ENCODE peak calls at places on chromosomes 2 and 18, in eight cellular contexts. One of them, this sample, is unnamed.

GRCh38 chr2:234495076-234495800 is 1.6 kb downstream of the ARL4C start:
- DNase-seq in tibial nerve: no peak
- DNase-seq in aorta: peak; percentile 49
- DNase-seq in CD8-positive, alpha-beta T cell: peak; percentile 60
- DNase-seq in bronchial epithelial cell: no peak
- DNase-seq in spleen: peak; percentile 80
- DNase-seq in A673: no peak
- DNase-seq in prostate gland: peak; percentile 18
- DNase-seq in this sample: no peak

GRCh38 chr2:175037941-175038340 is 32.8 kb upstream of the CHN1 start:
- DNase-seq in tibial nerve: no peak
- DNase-seq in CD8-positive, alpha-beta T cell: no peak
- DNase-seq in prostate gland: no peak
- DNase-seq in bronchial epithelial cell: no peak
- DNase-seq in spleen: no peak
- DNase-seq in aorta: no peak
- DNase-seq in A673: no peak
- DNase-seq in this sample: no peak

GRCh38 chr2:9950521-9951271 is 797 bp upstream of the GRHL1 start:
- DNase-seq in tibial nerve: no peak
- DNase-seq in bronchial epithelial cell: no peak
- DNase-seq in A673: peak; percentile 49
- DNase-seq in aorta: no peak
- DNase-seq in prostate gland: no peak
- DNase-seq in CD8-positive, alpha-beta T cell: peak; percentile 49
- DNase-seq in spleen: peak; percentile 91
- DNase-seq in this sample: peak; percentile 65

GRCh38 chr2:165803123-165803760 is 9.2 kb upstream of the GALNT3 start:
- DNase-seq in CD8-positive, alpha-beta T cell: no peak
- DNase-seq in tibial nerve: no peak
- DNase-seq in aorta: no peak
- DNase-seq in prostate gland: peak; percentile 24
- DNase-seq in A673: no peak
- DNase-seq in bronchial epithelial cell: no peak
- DNase-seq in spleen: no peak
- DNase-seq in this sample: no peak

GRCh38 chr2:182672471-182673165 is 43.4 kb upstream of the DNAJC10 start:
- DNase-seq in bronchial epithelial cell: peak; percentile 73
- DNase-seq in CD8-positive, alpha-beta T cell: no peak
- DNase-seq in prostate gland: no peak
- DNase-seq in tibial nerve: no peak
- DNase-seq in A673: peak; percentile 41
- DNase-seq in aorta: no peak
- DNase-seq in spleen: no peak
- DNase-seq in this sample: no peak

GRCh38 chr2:221750317-221750716 is 178.2 kb upstream of the EPHA4 start:
- DNase-seq in spleen: no peak
- DNase-seq in tibial nerve: no peak
- DNase-seq in prostate gland: no peak
- DNase-seq in aorta: no peak
- DNase-seq in bronchial epithelial cell: peak; percentile 15
- DNase-seq in CD8-positive, alpha-beta T cell: no peak
- DNase-seq in A673: no peak
- DNase-seq in this sample: no peak

GRCh38 chr2:96501471-96501874 is 3.7 kb downstream of the NEURL3 start:
- DNase-seq in CD8-positive, alpha-beta T cell: no peak
- DNase-seq in A673: no peak
- DNase-seq in tibial nerve: no peak
- DNase-seq in spleen: peak; percentile 75
- DNase-seq in aorta: no peak
- DNase-seq in prostate gland: no peak
- DNase-seq in bronchial epithelial cell: no peak
- DNase-seq in this sample: no peak

GRCh38 chr18:11994346-11994707 is 13.0 kb downstream of the IMPA2 start:
- DNase-seq in A673: no peak
- DNase-seq in bronchial epithelial cell: peak; percentile 66
- DNase-seq in tibial nerve: no peak
- DNase-seq in aorta: peak; percentile 56
- DNase-seq in spleen: peak; percentile 55
- DNase-seq in CD8-positive, alpha-beta T cell: no peak
- DNase-seq in prostate gland: no peak
- DNase-seq in this sample: no peak

GRCh38 chr2:170815746-170816498 is 765 bp upstream of the GAD1 start:
- DNase-seq in A673: peak; percentile 83
- DNase-seq in aorta: no peak
- DNase-seq in tibial nerve: peak; percentile 53
- DNase-seq in bronchial epithelial cell: peak; percentile 33
- DNase-seq in spleen: peak; percentile 81
- DNase-seq in prostate gland: peak; percentile 64
- DNase-seq in CD8-positive, alpha-beta T cell: peak; percentile 70
- DNase-seq in this sample: peak; percentile 63

GRCh38 chr18:50424877-50425690 is 50.2 kb downstream of the SKA1 start:
- DNase-seq in A673: peak; percentile 15
- DNase-seq in CD8-positive, alpha-beta T cell: no peak
- DNase-seq in tibial nerve: no peak
- DNase-seq in aorta: no peak
- DNase-seq in spleen: no peak
- DNase-seq in prostate gland: no peak
- DNase-seq in bronchial epithelial cell: peak; percentile 79
- DNase-seq in this sample: no peak

GRCh38 chr2:9319338-9319715 is 104.0 kb downstream of the ITGB1BP1 start:
- DNase-seq in A673: no peak
- DNase-seq in tibial nerve: no peak
- DNase-seq in CD8-positive, alpha-beta T cell: no peak
- DNase-seq in bronchial epithelial cell: no peak
- DNase-seq in spleen: no peak
- DNase-seq in prostate gland: no peak
- DNase-seq in aorta: no peak
- DNase-seq in this sample: no peak

GRCh38 chr2:41711736-41712135 is 336.1 kb upstream of the PKDCC start:
- DNase-seq in A673: no peak
- DNase-seq in CD8-positive, alpha-beta T cell: no peak
- DNase-seq in bronchial epithelial cell: no peak
- DNase-seq in prostate gland: no peak
- DNase-seq in tibial nerve: no peak
- DNase-seq in aorta: no peak
- DNase-seq in spleen: no peak
- DNase-seq in this sample: no peak

GRCh38 chr2:191167766-191168165 is 17.0 kb upstream of the STAT4 start:
- DNase-seq in bronchial epithelial cell: peak; percentile 71
- DNase-seq in CD8-positive, alpha-beta T cell: no peak
- DNase-seq in A673: peak; percentile 56
- DNase-seq in spleen: no peak
- DNase-seq in aorta: no peak
- DNase-seq in tibial nerve: peak; percentile 71
- DNase-seq in prostate gland: no peak
- DNase-seq in this sample: no peak

GRCh38 chr2:239596792-239597191 is 196.0 kb upstream of the HDAC4 start:
- DNase-seq in A673: no peak
- DNase-seq in aorta: no peak
- DNase-seq in prostate gland: no peak
- DNase-seq in spleen: peak; percentile 40
- DNase-seq in bronchial epithelial cell: no peak
- DNase-seq in CD8-positive, alpha-beta T cell: no peak
- DNase-seq in tibial nerve: no peak
- DNase-seq in this sample: no peak

GRCh38 chr2:28152585-28153284 is 239.9 kb upstream of the FOSL2 start:
- DNase-seq in CD8-positive, alpha-beta T cell: no peak
- DNase-seq in prostate gland: no peak
- DNase-seq in tibial nerve: no peak
- DNase-seq in bronchial epithelial cell: peak; percentile 84
- DNase-seq in aorta: no peak
- DNase-seq in spleen: no peak
- DNase-seq in A673: no peak
- DNase-seq in this sample: no peak

GRCh38 chr18:44680271-44681038 is at the start of gene SETBP1:
- DNase-seq in A673: peak; percentile 60
- DNase-seq in tibial nerve: peak; percentile 69
- DNase-seq in aorta: peak; percentile 85
- DNase-seq in bronchial epithelial cell: peak; percentile 71
- DNase-seq in prostate gland: peak; percentile 66
- DNase-seq in spleen: peak; percentile 91
- DNase-seq in CD8-positive, alpha-beta T cell: peak; percentile 6
- DNase-seq in this sample: peak; percentile 81

GRCh38 chr2:43184339-43184895 is 42.0 kb downstream of the ZFP36L2 start:
- DNase-seq in A673: no peak
- DNase-seq in aorta: no peak
- DNase-seq in tibial nerve: no peak
- DNase-seq in prostate gland: no peak
- DNase-seq in bronchial epithelial cell: peak; percentile 99
- DNase-seq in CD8-positive, alpha-beta T cell: peak; percentile 40
- DNase-seq in spleen: no peak
- DNase-seq in this sample: peak; percentile 87

GRCh38 chr2:42045956-42046748 is 1.7 kb upstream of the PKDCC start:
- DNase-seq in aorta: no peak
- DNase-seq in CD8-positive, alpha-beta T cell: no peak
- DNase-seq in prostate gland: no peak
- DNase-seq in spleen: no peak
- DNase-seq in tibial nerve: no peak
- DNase-seq in A673: no peak
- DNase-seq in bronchial epithelial cell: no peak
- DNase-seq in this sample: peak; percentile 45

GRCh38 chr2:48852938-48853337 is 97.4 kb upstream of the LHCGR start:
- DNase-seq in aorta: no peak
- DNase-seq in bronchial epithelial cell: no peak
- DNase-seq in spleen: no peak
- DNase-seq in A673: no peak
- DNase-seq in prostate gland: no peak
- DNase-seq in CD8-positive, alpha-beta T cell: no peak
- DNase-seq in tibial nerve: no peak
- DNase-seq in this sample: no peak

GRCh38 chr2:218964041-218964771 is 4.7 kb downstream of the CDK5R2 start:
- DNase-seq in bronchial epithelial cell: peak; percentile 91
- DNase-seq in spleen: no peak
- DNase-seq in prostate gland: no peak
- DNase-seq in A673: no peak
- DNase-seq in tibial nerve: no peak
- DNase-seq in CD8-positive, alpha-beta T cell: no peak
- DNase-seq in aorta: no peak
- DNase-seq in this sample: peak; percentile 7

GRCh38 chr2:236546561-236546961 is 23.1 kb upstream of the ACKR3 start:
- DNase-seq in A673: no peak
- DNase-seq in tibial nerve: no peak
- DNase-seq in aorta: no peak
- DNase-seq in CD8-positive, alpha-beta T cell: peak; percentile 35
- DNase-seq in prostate gland: no peak
- DNase-seq in bronchial epithelial cell: no peak
- DNase-seq in spleen: peak; percentile 85
- DNase-seq in this sample: peak; percentile 68

GRCh38 chr2:41932241-41933034 is 115.4 kb upstream of the PKDCC start:
- DNase-seq in prostate gland: no peak
- DNase-seq in spleen: no peak
- DNase-seq in aorta: peak; percentile 88
- DNase-seq in A673: no peak
- DNase-seq in tibial nerve: peak; percentile 88
- DNase-seq in CD8-positive, alpha-beta T cell: no peak
- DNase-seq in bronchial epithelial cell: no peak
- DNase-seq in this sample: peak; percentile 65

GRCh38 chr2:88809216-88809615 is 117.7 kb downstream of the RPIA start:
- DNase-seq in prostate gland: no peak
- DNase-seq in CD8-positive, alpha-beta T cell: no peak
- DNase-seq in tibial nerve: no peak
- DNase-seq in aorta: no peak
- DNase-seq in A673: no peak
- DNase-seq in bronchial epithelial cell: no peak
- DNase-seq in spleen: no peak
- DNase-seq in this sample: no peak
- H3K36me3 ChIP-seq in prostate gland: no peaks in the 10 kb centered on the region
- H3K36me3 ChIP-seq in CD8-positive, alpha-beta T cell: no peaks in the 10 kb centered on the region
- H3K36me3 ChIP-seq in tibial nerve: no peaks in the 10 kb centered on the region
- H3K36me3 ChIP-seq in aorta: no peaks in the 10 kb centered on the region
- H3K36me3 ChIP-seq in A673: no peaks in the 10 kb centered on the region
- H3K36me3 ChIP-seq in bronchial epithelial cell: no peaks in the 10 kb centered on the region
- H3K36me3 ChIP-seq in spleen: no peaks in the 10 kb centered on the region
- H3K36me3 ChIP-seq in this sample: no peaks in the 10 kb centered on the region

GRCh38 chr2:55918856-55919255 is 4.7 kb downstream of the EFEMP1 start:
- DNase-seq in CD8-positive, alpha-beta T cell: no peak
- DNase-seq in prostate gland: no peak
- DNase-seq in A673: no peak
- DNase-seq in bronchial epithelial cell: no peak
- DNase-seq in aorta: no peak
- DNase-seq in spleen: no peak
- DNase-seq in tibial nerve: no peak
- DNase-seq in this sample: no peak
- H3K36me3 ChIP-seq in CD8-positive, alpha-beta T cell: no peaks in the 10 kb centered on the region
- H3K36me3 ChIP-seq in prostate gland: no peaks in the 10 kb centered on the region
- H3K36me3 ChIP-seq in A673: no peaks in the 10 kb centered on the region
- H3K36me3 ChIP-seq in bronchial epithelial cell: peaks cover 8% of the 10 kb centered on the region
- H3K36me3 ChIP-seq in aorta: peaks cover 2% of the 10 kb centered on the region
- H3K36me3 ChIP-seq in spleen: no peaks in the 10 kb centered on the region
- H3K36me3 ChIP-seq in tibial nerve: peaks cover 6% of the 10 kb centered on the region
- H3K36me3 ChIP-seq in this sample: no peaks in the 10 kb centered on the region

DNA sequence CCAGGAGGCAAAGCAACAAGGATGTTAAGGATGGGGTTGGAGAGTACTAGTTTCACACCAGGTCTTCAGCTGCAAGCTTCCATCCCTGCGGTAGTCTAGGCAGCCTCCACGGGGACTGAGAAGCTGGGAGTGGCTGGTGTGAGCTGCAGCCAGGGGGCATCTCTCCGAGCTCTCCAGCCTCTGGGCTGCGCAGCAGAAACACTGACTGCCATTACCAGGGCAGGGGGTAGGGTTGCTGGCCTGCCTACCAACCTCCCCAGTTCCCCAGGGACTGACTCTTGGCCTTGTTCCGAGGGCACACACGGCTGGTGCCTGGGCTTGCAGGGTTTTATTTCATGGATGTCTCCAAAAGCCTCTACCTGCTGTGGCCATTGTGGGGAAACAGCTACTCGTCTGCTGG is 15.9 kb downstream of the GATA6 start:
- DNase-seq in A673: no peak
- DNase-seq in tibial nerve: no peak
- DNase-seq in aorta: peak; percentile 82
- DNase-seq in spleen: no peak
- DNase-seq in CD8-positive, alpha-beta T cell: no peak
- DNase-seq in prostate gland: no peak
- DNase-seq in bronchial epithelial cell: no peak
- DNase-seq in this sample: no peak
- H3K36me3 ChIP-seq in A673: no peaks in the 10 kb centered on the region
- H3K36me3 ChIP-seq in tibial nerve: no peaks in the 10 kb centered on the region
- H3K36me3 ChIP-seq in aorta: no peaks in the 10 kb centered on the region
- H3K36me3 ChIP-seq in spleen: no peaks in the 10 kb centered on the region
- H3K36me3 ChIP-seq in CD8-positive, alpha-beta T cell: no peaks in the 10 kb centered on the region
- H3K36me3 ChIP-seq in prostate gland: no peaks in the 10 kb centered on the region
- H3K36me3 ChIP-seq in bronchial epithelial cell: peaks cover 2% of the 10 kb centered on the region
- H3K36me3 ChIP-seq in this sample: peaks cover 22% of the 10 kb centered on the region

DNA sequence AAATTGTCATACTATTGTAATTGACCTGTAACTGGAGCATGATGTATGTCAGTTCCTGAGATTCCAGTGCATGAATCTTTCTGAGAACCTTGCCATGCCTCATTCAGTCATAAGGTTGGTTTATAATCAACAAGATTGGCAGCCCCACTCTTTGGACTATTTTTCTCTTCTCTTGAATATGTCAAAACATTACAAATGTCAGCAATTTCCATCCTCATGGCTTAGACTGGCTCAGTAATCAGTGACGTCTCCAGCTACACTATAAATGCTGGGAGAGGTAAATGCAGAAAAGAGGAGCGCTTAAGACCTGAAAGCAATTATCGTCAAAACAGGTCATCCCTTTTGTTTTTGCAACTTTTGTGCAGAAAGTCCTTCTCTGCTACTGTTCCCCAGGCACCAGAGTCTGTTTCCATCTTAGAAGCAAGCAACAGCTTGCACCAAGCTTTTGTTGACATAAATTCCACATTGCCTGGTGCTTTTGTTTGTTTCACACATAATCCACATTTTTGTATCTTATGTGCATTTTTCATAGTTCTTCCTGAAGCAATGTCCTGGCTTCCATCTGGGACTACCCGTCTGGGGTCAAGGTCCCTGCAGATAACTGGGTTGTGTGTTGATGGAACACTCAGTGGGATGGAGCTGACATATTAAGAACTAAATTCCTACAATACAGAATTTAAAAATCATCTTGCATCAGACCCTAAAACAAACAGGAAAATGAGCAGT is 149.8 kb downstream of the OSR1 start:
- DNase-seq in prostate gland: no peak
- DNase-seq in tibial nerve: no peak
- DNase-seq in CD8-positive, alpha-beta T cell: no peak
- DNase-seq in bronchial epithelial cell: no peak
- DNase-seq in A673: no peak
- DNase-seq in aorta: no peak
- DNase-seq in spleen: no peak
- DNase-seq in this sample: no peak
- H3K36me3 ChIP-seq in prostate gland: no peaks in the 10 kb centered on the region
- H3K36me3 ChIP-seq in tibial nerve: no peaks in the 10 kb centered on the region
- H3K36me3 ChIP-seq in CD8-positive, alpha-beta T cell: no peaks in the 10 kb centered on the region
- H3K36me3 ChIP-seq in bronchial epithelial cell: no peaks in the 10 kb centered on the region
- H3K36me3 ChIP-seq in A673: no peaks in the 10 kb centered on the region
- H3K36me3 ChIP-seq in aorta: no peaks in the 10 kb centered on the region
- H3K36me3 ChIP-seq in spleen: no peaks in the 10 kb centered on the region
- H3K36me3 ChIP-seq in this sample: no peaks in the 10 kb centered on the region